ENCODE peak calls at places on chromosome 6, in ten cellular contexts. One of them, this sample, is unnamed.

GRCh38 chr6:40020166-40020565 is 85.9 kb upstream of the MOCS1 start:
- DNase-seq in Peyer's patch: no peak
- DNase-seq in heart left ventricle: no peak
- DNase-seq in tibial nerve: no peak
- DNase-seq in stomach: no peak
- DNase-seq in uterus: no peak
- DNase-seq in HepG2: no peak
- DNase-seq in body of pancreas: no peak
- DNase-seq in sigmoid colon: no peak
- DNase-seq in HCT116: no peak
- DNase-seq in this sample: no peak

GRCh38 chr6:10315034-10315433 is 99.8 kb downstream of the TFAP2A start:
- DNase-seq in Peyer's patch: no peak
- DNase-seq in heart left ventricle: no peak
- DNase-seq in tibial nerve: no peak
- DNase-seq in stomach: no peak
- DNase-seq in uterus: no peak
- DNase-seq in HepG2: no peak
- DNase-seq in body of pancreas: no peak
- DNase-seq in sigmoid colon: no peak
- DNase-seq in HCT116: no peak
- DNase-seq in this sample: no peak

GRCh38 chr6:138502546-138502945 is 3.3 kb upstream of the NHSL1 start:
- DNase-seq in Peyer's patch: no peak
- DNase-seq in heart left ventricle: no peak
- DNase-seq in tibial nerve: no peak
- DNase-seq in stomach: no peak
- DNase-seq in uterus: no peak
- DNase-seq in HepG2: no peak
- DNase-seq in body of pancreas: no peak
- DNase-seq in sigmoid colon: no peak
- DNase-seq in HCT116: no peak
- DNase-seq in this sample: no peak

GRCh38 chr6:24403501-24403824 is 727 bp downstream of the MRS2 start:
- DNase-seq in Peyer's patch: no peak
- DNase-seq in heart left ventricle: no peak
- DNase-seq in tibial nerve: no peak
- DNase-seq in stomach: no peak
- DNase-seq in uterus: no peak
- DNase-seq in HepG2: no peak
- DNase-seq in body of pancreas: no peak
- DNase-seq in sigmoid colon: no peak
- DNase-seq in HCT116: no peak
- DNase-seq in this sample: no peak

GRCh38 chr6:1227935-1228753 is 83.8 kb upstream of the FOXQ1 start:
- DNase-seq in Peyer's patch: no peak
- DNase-seq in heart left ventricle: no peak
- DNase-seq in tibial nerve: no peak
- DNase-seq in stomach: peak; percentile 64
- DNase-seq in uterus: no peak
- DNase-seq in HepG2: peak; percentile 99
- DNase-seq in body of pancreas: no peak
- DNase-seq in sigmoid colon: no peak
- DNase-seq in HCT116: no peak
- DNase-seq in this sample: no peak

GRCh38 chr6:75224303-75224926 is 18.6 kb upstream of the COL12A1 start:
- DNase-seq in Peyer's patch: no peak
- DNase-seq in heart left ventricle: no peak
- DNase-seq in tibial nerve: no peak
- DNase-seq in stomach: no peak
- DNase-seq in uterus: no peak
- DNase-seq in HepG2: peak; percentile 29
- DNase-seq in body of pancreas: peak; percentile 18
- DNase-seq in sigmoid colon: no peak
- DNase-seq in HCT116: no peak
- DNase-seq in this sample: no peak

GRCh38 chr6:2891768-2892170 is 11.3 kb downstream of the SERPINB9 start:
- DNase-seq in Peyer's patch: peak; percentile 88
- DNase-seq in heart left ventricle: no peak
- DNase-seq in tibial nerve: no peak
- DNase-seq in stomach: peak; percentile 46
- DNase-seq in uterus: no peak
- DNase-seq in HepG2: no peak
- DNase-seq in body of pancreas: no peak
- DNase-seq in sigmoid colon: no peak
- DNase-seq in HCT116: no peak
- DNase-seq in this sample: no peak

GRCh38 chr6:6825153-6825847 is 236.8 kb downstream of the LY86 start:
- DNase-seq in Peyer's patch: no peak
- DNase-seq in heart left ventricle: peak; percentile 51
- DNase-seq in tibial nerve: no peak
- DNase-seq in stomach: peak; percentile 47
- DNase-seq in uterus: no peak
- DNase-seq in HepG2: no peak
- DNase-seq in body of pancreas: no peak
- DNase-seq in sigmoid colon: no peak
- DNase-seq in HCT116: no peak
- DNase-seq in this sample: peak; percentile 19

GRCh38 chr6:168231393-168231957 is 88.1 kb downstream of the DACT2 start:
- DNase-seq in Peyer's patch: no peak
- DNase-seq in heart left ventricle: no peak
- DNase-seq in tibial nerve: no peak
- DNase-seq in stomach: no peak
- DNase-seq in uterus: no peak
- DNase-seq in HepG2: no peak
- DNase-seq in body of pancreas: no peak
- DNase-seq in sigmoid colon: no peak
- DNase-seq in HCT116: no peak
- DNase-seq in this sample: no peak

GRCh38 chr6:141809901-141810300 is 322.8 kb upstream of the GJE1 start:
- DNase-seq in Peyer's patch: no peak
- DNase-seq in heart left ventricle: no peak
- DNase-seq in tibial nerve: no peak
- DNase-seq in stomach: no peak
- DNase-seq in uterus: no peak
- DNase-seq in HepG2: no peak
- DNase-seq in body of pancreas: no peak
- DNase-seq in sigmoid colon: no peak
- DNase-seq in HCT116: no peak
- DNase-seq in this sample: no peak

GRCh38 chr6:2809015-2809414 is 32.6 kb downstream of the SERPINB1 start:
- DNase-seq in Peyer's patch: no peak
- DNase-seq in heart left ventricle: no peak
- DNase-seq in tibial nerve: no peak
- DNase-seq in stomach: no peak
- DNase-seq in uterus: no peak
- DNase-seq in HepG2: peak; percentile 68
- DNase-seq in body of pancreas: no peak
- DNase-seq in sigmoid colon: no peak
- DNase-seq in HCT116: no peak
- DNase-seq in this sample: no peak

GRCh38 chr6:8904754-8905153 is 469.4 kb upstream of the SLC35B3 start:
- DNase-seq in Peyer's patch: no peak
- DNase-seq in heart left ventricle: no peak
- DNase-seq in tibial nerve: no peak
- DNase-seq in stomach: no peak
- DNase-seq in uterus: no peak
- DNase-seq in HepG2: peak; percentile 10
- DNase-seq in body of pancreas: no peak
- DNase-seq in sigmoid colon: no peak
- DNase-seq in HCT116: no peak
- DNase-seq in this sample: no peak

GRCh38 chr6:8906699-8907098 is 471.4 kb upstream of the SLC35B3 start:
- DNase-seq in Peyer's patch: no peak
- DNase-seq in heart left ventricle: no peak
- DNase-seq in tibial nerve: no peak
- DNase-seq in stomach: no peak
- DNase-seq in uterus: no peak
- DNase-seq in HepG2: no peak
- DNase-seq in body of pancreas: no peak
- DNase-seq in sigmoid colon: no peak
- DNase-seq in HCT116: no peak
- DNase-seq in this sample: no peak

GRCh38 chr6:8908638-8909037 is 473.3 kb upstream of the SLC35B3 start:
- DNase-seq in Peyer's patch: no peak
- DNase-seq in heart left ventricle: no peak
- DNase-seq in tibial nerve: no peak
- DNase-seq in stomach: no peak
- DNase-seq in uterus: no peak
- DNase-seq in HepG2: no peak
- DNase-seq in body of pancreas: no peak
- DNase-seq in sigmoid colon: no peak
- DNase-seq in HCT116: no peak
- DNase-seq in this sample: no peak

DNA sequence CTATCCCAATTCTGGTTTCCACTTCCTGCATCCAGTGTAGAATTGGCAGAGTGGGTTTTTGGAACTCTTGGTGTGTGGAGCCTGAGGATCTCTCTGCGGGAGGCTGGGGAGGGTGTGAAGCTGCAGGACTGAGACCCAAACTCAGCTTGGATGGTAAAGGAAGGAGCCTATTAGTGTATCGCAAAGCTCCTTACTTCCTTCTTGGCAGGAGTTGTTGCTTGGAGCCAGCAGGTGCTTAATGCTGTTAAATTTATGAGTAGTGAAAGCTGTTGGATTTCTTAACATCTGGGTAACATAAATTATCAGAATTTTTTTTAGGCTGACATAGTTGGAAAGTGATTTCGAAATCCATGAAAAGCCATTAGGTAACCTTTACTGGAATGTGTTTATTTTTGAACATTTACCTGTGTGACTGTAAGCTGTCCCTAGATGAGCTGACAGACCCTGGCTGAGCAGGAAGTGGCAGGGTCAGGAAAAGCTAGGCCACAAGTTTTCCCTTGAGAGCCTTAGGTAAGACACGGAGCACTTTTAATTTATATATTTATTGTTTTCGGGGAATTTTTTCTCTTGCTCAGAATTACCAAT is 470.4 kb upstream of the SLC35B3 start:
- DNase-seq in Peyer's patch: no peak
- DNase-seq in heart left ventricle: no peak
- DNase-seq in tibial nerve: no peak
- DNase-seq in stomach: no peak
- DNase-seq in uterus: no peak
- DNase-seq in HepG2: no peak
- DNase-seq in body of pancreas: peak; percentile 8
- DNase-seq in sigmoid colon: no peak
- DNase-seq in HCT116: no peak
- DNase-seq in this sample: no peak
- TF ChIP-seq POLR2A in Peyer's patch: no peak
- TF ChIP-seq POLR2A in heart left ventricle: no peak
- TF ChIP-seq POLR2A in tibial nerve: no peak
- TF ChIP-seq POLR2A in stomach: no peak
- TF ChIP-seq POLR2A in uterus: no peak
- TF ChIP-seq POLR2A in HepG2: no peak
- TF ChIP-seq POLR2A in body of pancreas: no peak
- TF ChIP-seq POLR2A in sigmoid colon: no peak
- TF ChIP-seq POLR2A in HCT116: no peak
- TF ChIP-seq POLR2A in this sample: no peak

DNA sequence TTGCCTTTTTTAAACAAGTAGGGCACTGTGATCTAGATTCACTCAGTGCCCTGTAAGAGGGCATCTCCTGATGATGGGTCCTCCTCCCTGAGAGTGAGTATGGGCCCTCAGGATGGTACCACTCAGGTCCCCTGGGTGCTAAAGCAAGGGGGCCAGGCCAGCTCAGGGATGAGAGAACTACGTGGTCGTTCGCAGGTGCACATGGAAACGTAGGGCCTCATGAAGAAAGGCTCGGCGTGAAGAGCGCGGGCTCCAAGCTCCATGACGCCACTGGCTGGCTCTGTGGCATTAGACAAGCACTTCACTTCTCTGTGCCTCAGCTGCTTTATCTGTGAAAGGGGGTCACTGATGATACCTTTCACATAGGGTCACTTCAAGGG is 50.7 kb downstream of the SYNJ2 start:
- DNase-seq in Peyer's patch: no peak
- DNase-seq in heart left ventricle: peak; percentile 36
- DNase-seq in tibial nerve: no peak
- DNase-seq in stomach: no peak
- DNase-seq in uterus: no peak
- DNase-seq in HepG2: no peak
- DNase-seq in body of pancreas: no peak
- DNase-seq in sigmoid colon: peak; percentile 60
- DNase-seq in HCT116: no peak
- DNase-seq in this sample: no peak
- H3K4me3 ChIP-seq in Peyer's patch: no peak overlapping the region
- H3K4me3 ChIP-seq in heart left ventricle: no peak overlapping the region
- H3K4me3 ChIP-seq in tibial nerve: no peak overlapping the region
- H3K4me3 ChIP-seq in stomach: no peak overlapping the region
- H3K4me3 ChIP-seq in uterus: no peak overlapping the region
- H3K4me3 ChIP-seq in HepG2: no peak overlapping the region
- H3K4me3 ChIP-seq in body of pancreas: no peak overlapping the region
- H3K4me3 ChIP-seq in sigmoid colon: no peak overlapping the region
- H3K4me3 ChIP-seq in HCT116: no peak overlapping the region
- H3K4me3 ChIP-seq in this sample: no peak overlapping the region

GRCh38 chr6:44113396-44113795 is 13.9 kb downstream of the MRPL14 start:
- DNase-seq in Peyer's patch: no peak
- DNase-seq in heart left ventricle: no peak
- DNase-seq in tibial nerve: no peak
- DNase-seq in stomach: no peak
- DNase-seq in uterus: no peak
- DNase-seq in HepG2: no peak
- DNase-seq in body of pancreas: no peak
- DNase-seq in sigmoid colon: no peak
- DNase-seq in HCT116: no peak
- DNase-seq in this sample: no peak
- H3K27ac ChIP-seq in Peyer's patch: no peak overlapping the region
- H3K27ac ChIP-seq in heart left ventricle: no peak overlapping the region
- H3K27ac ChIP-seq in tibial nerve: no peak overlapping the region
- H3K27ac ChIP-seq in stomach: no peak overlapping the region
- H3K27ac ChIP-seq in uterus: no peak overlapping the region
- H3K27ac ChIP-seq in HepG2: peak overlapping the region; percentile 19
- H3K27ac ChIP-seq in body of pancreas: no peak overlapping the region
- H3K27ac ChIP-seq in sigmoid colon: no peak overlapping the region
- H3K27ac ChIP-seq in HCT116: no peak overlapping the region
- H3K27ac ChIP-seq in this sample: no peak overlapping the region

DNA sequence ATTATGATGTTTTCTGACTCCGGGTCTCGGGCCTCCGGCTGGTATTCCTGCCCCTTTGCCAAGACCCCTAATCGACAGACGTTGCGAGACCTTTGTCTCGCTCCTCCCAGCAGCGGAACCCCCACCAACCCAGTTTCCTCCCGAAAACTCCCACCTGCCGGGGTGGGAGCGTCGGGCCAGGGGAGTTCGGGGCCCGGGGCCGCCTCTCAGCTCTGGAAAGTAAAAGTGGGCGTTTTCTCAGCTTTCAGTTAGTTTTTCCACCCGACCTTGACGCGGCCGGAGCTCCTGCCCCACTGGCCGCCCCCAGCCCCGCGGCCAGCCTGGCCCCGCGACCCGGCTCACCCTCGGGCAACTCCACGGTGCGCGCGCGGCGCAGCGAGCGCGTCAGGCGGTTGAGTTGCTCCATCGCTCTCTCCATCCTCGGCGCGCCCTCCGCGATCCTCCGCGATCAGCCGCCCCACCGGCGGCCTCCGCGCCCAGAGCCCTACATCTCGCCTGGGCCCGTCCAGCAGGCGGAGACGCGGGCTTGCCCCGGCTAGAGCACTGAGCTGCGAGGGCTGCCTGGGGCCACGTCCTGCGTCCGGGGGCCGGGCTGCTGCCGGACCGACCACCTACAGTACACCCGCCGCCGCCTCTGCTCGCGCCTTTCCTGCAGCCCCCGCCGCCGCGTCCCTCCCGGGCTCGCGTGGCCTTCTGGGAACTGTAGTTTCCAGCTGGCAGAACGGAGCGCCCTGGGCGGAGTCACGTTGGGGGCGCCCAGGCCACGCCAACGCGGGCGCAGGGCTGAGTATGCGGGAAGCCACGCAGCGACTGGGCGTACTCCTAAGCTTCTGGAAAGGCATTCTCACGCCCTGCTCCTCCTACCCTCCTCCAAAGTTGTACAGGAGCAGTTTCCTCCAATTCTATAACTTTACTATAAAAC is at the start of gene HACE1:
- DNase-seq in Peyer's patch: peak; percentile 89
- DNase-seq in heart left ventricle: peak; percentile 94
- DNase-seq in tibial nerve: peak; percentile 80
- DNase-seq in stomach: peak; percentile 88
- DNase-seq in uterus: peak; percentile 87
- DNase-seq in HepG2: peak; percentile 78
- DNase-seq in body of pancreas: peak; percentile 91
- DNase-seq in sigmoid colon: peak; percentile 91
- DNase-seq in HCT116: peak; percentile 74
- DNase-seq in this sample: peak; percentile 82
- TF ChIP-seq POLR2A in Peyer's patch: peak; percentile 47
- TF ChIP-seq POLR2A in heart left ventricle: no peak
- TF ChIP-seq POLR2A in tibial nerve: peak; percentile 56
- TF ChIP-seq POLR2A in stomach: no peak
- TF ChIP-seq POLR2A in uterus: peak; percentile 71
- TF ChIP-seq POLR2A in HepG2: peak; percentile 87
- TF ChIP-seq POLR2A in body of pancreas: peak; percentile 49
- TF ChIP-seq POLR2A in sigmoid colon: no peak
- TF ChIP-seq POLR2A in HCT116: peak; percentile 57
- TF ChIP-seq POLR2A in this sample: no peak

This sample was measured in breast epithelium.